ENCODE peak calls at places on chromosome 18, in seven cellular contexts. One of them, this sample, is unnamed.

GRCh38 chr18:70151554-70152130 is 53.8 kb downstream of the RTTN start:
- DNase-seq in GM23338: no peak
- DNase-seq in adrenal gland: no peak
- DNase-seq in left lung: no peak
- DNase-seq in right cardiac atrium: no peak
- DNase-seq in endodermal cell: no peak
- DNase-seq in right lobe of liver: no peak
- DNase-seq in this sample: no peak

GRCh38 chr18:75124551-75124950 is 84.4 kb downstream of the PTGR3 start:
- DNase-seq in GM23338: no peak
- DNase-seq in adrenal gland: no peak
- DNase-seq in left lung: no peak
- DNase-seq in right cardiac atrium: no peak
- DNase-seq in endodermal cell: no peak
- DNase-seq in right lobe of liver: no peak
- DNase-seq in this sample: no peak

GRCh38 chr18:21972281-21972680 is 197.1 kb upstream of the GATA6 start:
- DNase-seq in GM23338: no peak
- DNase-seq in adrenal gland: no peak
- DNase-seq in left lung: no peak
- DNase-seq in right cardiac atrium: no peak
- DNase-seq in endodermal cell: no peak
- DNase-seq in right lobe of liver: peak; percentile 59
- DNase-seq in this sample: no peak

GRCh38 chr18:61948196-61948800 is 55.5 kb upstream of the RNF152 start:
- DNase-seq in GM23338: no peak
- DNase-seq in adrenal gland: no peak
- DNase-seq in left lung: no peak
- DNase-seq in right cardiac atrium: no peak
- DNase-seq in endodermal cell: no peak
- DNase-seq in right lobe of liver: no peak
- DNase-seq in this sample: peak; percentile 59

GRCh38 chr18:62420513-62421209 is 95.6 kb downstream of the TNFRSF11A start:
- DNase-seq in GM23338: no peak
- DNase-seq in adrenal gland: no peak
- DNase-seq in left lung: no peak
- DNase-seq in right cardiac atrium: no peak
- DNase-seq in endodermal cell: no peak
- DNase-seq in right lobe of liver: no peak
- DNase-seq in this sample: peak; percentile 64

GRCh38 chr18:28725876-28726275 is 548.9 kb upstream of the CDH2 start:
- DNase-seq in GM23338: no peak
- DNase-seq in adrenal gland: no peak
- DNase-seq in left lung: no peak
- DNase-seq in right cardiac atrium: no peak
- DNase-seq in endodermal cell: no peak
- DNase-seq in right lobe of liver: no peak
- DNase-seq in this sample: no peak

GRCh38 chr18:74249181-74249968 is 42.4 kb downstream of the CYB5A start:
- DNase-seq in GM23338: no peak
- DNase-seq in adrenal gland: peak; percentile 72
- DNase-seq in left lung: no peak
- DNase-seq in right cardiac atrium: no peak
- DNase-seq in endodermal cell: no peak
- DNase-seq in right lobe of liver: peak; percentile 80
- DNase-seq in this sample: peak; percentile 65

GRCh38 chr18:25298853-25299274 is 53.1 kb downstream of the ZNF521 start:
- DNase-seq in GM23338: no peak
- DNase-seq in adrenal gland: no peak
- DNase-seq in left lung: no peak
- DNase-seq in right cardiac atrium: peak; percentile 39
- DNase-seq in endodermal cell: no peak
- DNase-seq in right lobe of liver: no peak
- DNase-seq in this sample: peak; percentile 81

GRCh38 chr18:13544953-13545352 is 181.4 kb downstream of the FAM210A start:
- DNase-seq in GM23338: no peak
- DNase-seq in adrenal gland: peak; percentile 25
- DNase-seq in left lung: no peak
- DNase-seq in right cardiac atrium: no peak
- DNase-seq in endodermal cell: no peak
- DNase-seq in right lobe of liver: no peak
- DNase-seq in this sample: no peak

GRCh38 chr18:79616651-79617518 is 62.7 kb upstream of the CTDP1 start:
- DNase-seq in GM23338: peak; percentile 61
- DNase-seq in adrenal gland: no peak
- DNase-seq in left lung: peak; percentile 31
- DNase-seq in right cardiac atrium: no peak
- DNase-seq in endodermal cell: peak; percentile 69
- DNase-seq in right lobe of liver: peak; percentile 36
- DNase-seq in this sample: peak; percentile 48

GRCh38 chr18:48986851-48987761 is 36.3 kb upstream of the SMAD7 start:
- DNase-seq in GM23338: no peak
- DNase-seq in adrenal gland: no peak
- DNase-seq in left lung: peak; percentile 29
- DNase-seq in right cardiac atrium: no peak
- DNase-seq in endodermal cell: peak; percentile 44
- DNase-seq in right lobe of liver: no peak
- DNase-seq in this sample: no peak

GRCh38 chr18:23136326-23137092 is 1.2 kb downstream of the CABLES1 start:
- DNase-seq in GM23338: peak; percentile 56
- DNase-seq in adrenal gland: no peak
- DNase-seq in left lung: peak; percentile 67
- DNase-seq in right cardiac atrium: peak; percentile 50
- DNase-seq in endodermal cell: peak; percentile 76
- DNase-seq in right lobe of liver: peak; percentile 65
- DNase-seq in this sample: peak; percentile 42

GRCh38 chr18:23137788-23138216 is 2.5 kb downstream of the CABLES1 start:
- DNase-seq in GM23338: no peak
- DNase-seq in adrenal gland: no peak
- DNase-seq in left lung: no peak
- DNase-seq in right cardiac atrium: no peak
- DNase-seq in endodermal cell: no peak
- DNase-seq in right lobe of liver: no peak
- DNase-seq in this sample: no peak

GRCh38 chr18:23135679-23136325 is 517 bp downstream of the CABLES1 start:
- DNase-seq in GM23338: peak; percentile 45
- DNase-seq in adrenal gland: no peak
- DNase-seq in left lung: no peak
- DNase-seq in right cardiac atrium: peak; percentile 69
- DNase-seq in endodermal cell: peak; percentile 72
- DNase-seq in right lobe of liver: peak; percentile 62
- DNase-seq in this sample: peak; percentile 69

GRCh38 chr18:23137093-23137640 is 1.9 kb downstream of the CABLES1 start:
- DNase-seq in GM23338: peak; percentile 54
- DNase-seq in adrenal gland: no peak
- DNase-seq in left lung: no peak
- DNase-seq in right cardiac atrium: no peak
- DNase-seq in endodermal cell: no peak
- DNase-seq in right lobe of liver: no peak
- DNase-seq in this sample: no peak

GRCh38 chr18:23138470-23138869 is 3.2 kb downstream of the CABLES1 start:
- DNase-seq in GM23338: no peak
- DNase-seq in adrenal gland: no peak
- DNase-seq in left lung: peak; percentile 66
- DNase-seq in right cardiac atrium: no peak
- DNase-seq in endodermal cell: no peak
- DNase-seq in right lobe of liver: no peak
- DNase-seq in this sample: no peak
- H3K4me3 ChIP-seq in GM23338: peak overlapping the region; percentile 60
- H3K4me3 ChIP-seq in adrenal gland: no peak overlapping the region
- H3K4me3 ChIP-seq in left lung: peak overlapping the region; percentile 61
- H3K4me3 ChIP-seq in right cardiac atrium: no peak overlapping the region
- H3K4me3 ChIP-seq in endodermal cell: no peak overlapping the region
- H3K4me3 ChIP-seq in right lobe of liver: no peak overlapping the region
- H3K4me3 ChIP-seq in this sample: peak overlapping the region; percentile 85

GRCh38 chr18:78127041-78127440 is 852.6 kb upstream of the SALL3 start:
- DNase-seq in GM23338: no peak
- DNase-seq in adrenal gland: no peak
- DNase-seq in left lung: no peak
- DNase-seq in right cardiac atrium: no peak
- DNase-seq in endodermal cell: no peak
- DNase-seq in right lobe of liver: no peak
- DNase-seq in this sample: no peak
- H3K4me3 ChIP-seq in GM23338: no peak overlapping the region
- H3K4me3 ChIP-seq in adrenal gland: no peak overlapping the region
- H3K4me3 ChIP-seq in left lung: no peak overlapping the region
- H3K4me3 ChIP-seq in right cardiac atrium: no peak overlapping the region
- H3K4me3 ChIP-seq in endodermal cell: no peak overlapping the region
- H3K4me3 ChIP-seq in right lobe of liver: no peak overlapping the region
- H3K4me3 ChIP-seq in this sample: no peak overlapping the region

GRCh38 chr18:5543854-5544389 is at the start of gene EPB41L3:
- DNase-seq in GM23338: peak; percentile 54
- DNase-seq in adrenal gland: peak; percentile 78
- DNase-seq in left lung: peak; percentile 50
- DNase-seq in right cardiac atrium: peak; percentile 77
- DNase-seq in endodermal cell: peak; percentile 82
- DNase-seq in right lobe of liver: no peak
- DNase-seq in this sample: peak; percentile 80
- H3K4me3 ChIP-seq in GM23338: peak within 1 kb of the TSS; percentile 76
- H3K4me3 ChIP-seq in adrenal gland: peak within 1 kb of the TSS; percentile 51
- H3K4me3 ChIP-seq in left lung: peak within 1 kb of the TSS; percentile 36
- H3K4me3 ChIP-seq in right cardiac atrium: peak within 1 kb of the TSS; percentile 95
- H3K4me3 ChIP-seq in endodermal cell: peak within 1 kb of the TSS; percentile 85
- H3K4me3 ChIP-seq in right lobe of liver: peak within 1 kb of the TSS; percentile 31
- H3K4me3 ChIP-seq in this sample: peak within 1 kb of the TSS; percentile 88

GRCh38 chr18:55419132-55419938 is 168.7 kb downstream of the TCF4 start:
- DNase-seq in GM23338: peak; percentile 53
- DNase-seq in adrenal gland: no peak
- DNase-seq in left lung: no peak
- DNase-seq in right cardiac atrium: no peak
- DNase-seq in endodermal cell: no peak
- DNase-seq in right lobe of liver: no peak
- DNase-seq in this sample: no peak
- H3K4me3 ChIP-seq in GM23338: peak overlapping the region; percentile 17
- H3K4me3 ChIP-seq in adrenal gland: no peak overlapping the region
- H3K4me3 ChIP-seq in left lung: no peak overlapping the region
- H3K4me3 ChIP-seq in right cardiac atrium: peak overlapping the region; percentile 48
- H3K4me3 ChIP-seq in endodermal cell: peak overlapping the region; percentile 43
- H3K4me3 ChIP-seq in right lobe of liver: no peak overlapping the region
- H3K4me3 ChIP-seq in this sample: peak overlapping the region; percentile 88

DNA sequence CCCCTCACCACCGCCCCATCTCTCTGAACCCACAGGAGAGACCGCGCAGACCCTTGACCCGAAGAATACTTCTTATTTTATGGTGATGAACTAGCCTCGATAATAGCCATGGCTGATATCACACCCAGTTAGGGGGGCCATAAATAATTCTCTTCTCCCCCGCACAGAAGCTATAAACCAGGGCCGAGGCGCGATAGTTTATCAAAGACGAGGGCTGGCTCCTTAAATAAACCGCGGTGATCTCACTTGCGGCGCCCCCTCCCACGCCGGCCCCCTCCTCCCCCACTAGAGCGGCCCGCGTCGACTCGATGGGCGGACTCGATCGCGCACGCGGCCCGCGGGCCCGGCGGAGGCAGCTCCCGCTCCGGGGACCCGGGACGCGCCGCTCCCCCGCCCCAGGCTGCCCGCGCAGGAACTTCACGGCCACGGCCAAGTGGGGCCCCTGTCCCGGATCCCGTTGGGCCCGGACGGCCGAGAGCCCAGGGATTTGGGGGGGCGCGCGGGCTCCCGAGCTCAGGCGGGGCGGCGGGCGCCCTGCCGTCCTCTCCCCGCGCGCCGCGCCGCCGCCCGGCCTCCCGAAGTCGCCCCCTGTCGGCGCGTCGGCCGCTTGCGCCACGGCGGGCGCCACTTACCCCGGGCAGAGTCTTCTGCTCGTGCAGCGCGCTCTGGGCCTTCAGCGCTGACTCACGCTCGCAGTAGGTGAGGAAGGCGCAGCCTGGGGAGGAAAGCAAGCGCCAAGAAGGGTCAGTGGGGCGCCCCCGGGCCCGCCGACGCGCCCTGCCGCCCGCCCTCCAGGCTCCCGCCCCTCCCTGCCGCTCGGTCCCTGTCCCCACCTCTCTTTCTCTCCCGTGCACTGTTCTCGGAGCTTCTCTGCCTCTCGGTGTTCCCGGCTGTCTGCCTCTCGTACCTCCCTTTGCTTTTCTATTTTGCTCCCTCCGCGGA is 80.4 kb downstream of the CELF4 start:
- DNase-seq in GM23338: peak; percentile 78
- DNase-seq in adrenal gland: peak; percentile 69
- DNase-seq in left lung: no peak
- DNase-seq in right cardiac atrium: peak; percentile 26
- DNase-seq in endodermal cell: peak; percentile 90
- DNase-seq in right lobe of liver: no peak
- DNase-seq in this sample: peak; percentile 27
- H3K4me3 ChIP-seq in GM23338: peak overlapping the region; percentile 63
- H3K4me3 ChIP-seq in adrenal gland: no peak overlapping the region
- H3K4me3 ChIP-seq in left lung: no peak overlapping the region
- H3K4me3 ChIP-seq in right cardiac atrium: peak overlapping the region; percentile 7
- H3K4me3 ChIP-seq in endodermal cell: peak overlapping the region; percentile 56
- H3K4me3 ChIP-seq in right lobe of liver: no peak overlapping the region
- H3K4me3 ChIP-seq in this sample: no peak overlapping the region

GRCh38 chr18:58808349-58808748 is 56.3 kb upstream of the ZNF532 start:
- DNase-seq in GM23338: peak; percentile 51
- DNase-seq in adrenal gland: no peak
- DNase-seq in left lung: no peak
- DNase-seq in right cardiac atrium: no peak
- DNase-seq in endodermal cell: peak; percentile 80
- DNase-seq in right lobe of liver: no peak
- DNase-seq in this sample: no peak

GRCh38 chr18:58803978-58804377 is 60.7 kb upstream of the ZNF532 start:
- DNase-seq in GM23338: no peak
- DNase-seq in adrenal gland: no peak
- DNase-seq in left lung: no peak
- DNase-seq in right cardiac atrium: no peak
- DNase-seq in endodermal cell: no peak
- DNase-seq in right lobe of liver: no peak
- DNase-seq in this sample: no peak

GRCh38 chr18:58805482-58806187 is 59.0 kb upstream of the ZNF532 start:
- DNase-seq in GM23338: no peak
- DNase-seq in adrenal gland: no peak
- DNase-seq in left lung: no peak
- DNase-seq in right cardiac atrium: no peak
- DNase-seq in endodermal cell: no peak
- DNase-seq in right lobe of liver: no peak
- DNase-seq in this sample: peak; percentile 53

GRCh38 chr18:58807766-58808165 is 56.9 kb upstream of the ZNF532 start:
- DNase-seq in GM23338: no peak
- DNase-seq in adrenal gland: no peak
- DNase-seq in left lung: no peak
- DNase-seq in right cardiac atrium: no peak
- DNase-seq in endodermal cell: no peak
- DNase-seq in right lobe of liver: no peak
- DNase-seq in this sample: no peak

GRCh38 chr18:58806826-58807714 is 57.6 kb upstream of the ZNF532 start:
- DNase-seq in GM23338: no peak
- DNase-seq in adrenal gland: no peak
- DNase-seq in left lung: no peak
- DNase-seq in right cardiac atrium: no peak
- DNase-seq in endodermal cell: no peak
- DNase-seq in right lobe of liver: no peak
- DNase-seq in this sample: no peak
- H3K4me3 ChIP-seq in GM23338: no peak overlapping the region
- H3K4me3 ChIP-seq in adrenal gland: no peak overlapping the region
- H3K4me3 ChIP-seq in left lung: no peak overlapping the region
- H3K4me3 ChIP-seq in right cardiac atrium: no peak overlapping the region
- H3K4me3 ChIP-seq in endodermal cell: no peak overlapping the region
- H3K4me3 ChIP-seq in right lobe of liver: no peak overlapping the region
- H3K4me3 ChIP-seq in this sample: no peak overlapping the region